ENCODE peak calls at places on chromosomes 11 and 22, in six cellular contexts. H, X, L, Q, A and D are unnamed samples.

GRCh38 chr11:65436412-65437032 is 13.9 kb downstream of the NEAT1 start:
- DNase-seq in H (no peak), X (no peak), L (peak), Q (no peak), A (peak), D (no peak)

GRCh38 chr22:39994046-39994565 is 648 bp upstream of the FAM83F start:
- DNase-seq in H (no peak), X (no peak), L (peak), Q (no peak), A (no peak), D (no peak)

GRCh38 chr22:19011075-19011474 is 75.0 kb upstream of the PRODH start:
- DNase-seq in H (no peak), X (no peak), L (no peak), Q (no peak), A (no peak), D (no peak)

GRCh38 chr11:61752117-61752924 is at the start of gene MYRF:
- DNase-seq in H (no peak), X (no peak), L (peak), Q (no peak), A (peak), D (peak)

GRCh38 chr11:48012051-48012391 is 31.7 kb downstream of the PTPRJ start:
- DNase-seq in H (no peak), X (no peak), L (no peak), Q (no peak), A (no peak), D (no peak)

GRCh38 chr22:18000441-18001039 is 23.8 kb downstream of the MICAL3 start:
- DNase-seq in H (no peak), X (peak), L (peak), Q (no peak), A (peak), D (peak)

GRCh38 chr22:31628969-31629723 is 32.9 kb downstream of the PISD start:
- DNase-seq in H (no peak), X (no peak), L (no peak), Q (no peak), A (no peak), D (no peak)

GRCh38 chr22:26502688-26503561 is 9.3 kb downstream of the TFIP11 start:
- DNase-seq in H (no peak), X (peak), L (peak), Q (no peak), A (peak), D (peak)

GRCh38 chr11:14081541-14082211 is 119.2 kb downstream of the SPON1 start:
- DNase-seq in H (no peak), X (no peak), L (no peak), Q (no peak), A (peak), D (no peak)

GRCh38 chr22:49724893-49725489 is 102.7 kb downstream of the BRD1 start:
- DNase-seq in H (peak), X (peak), L (peak), Q (no peak), A (peak), D (peak)

GRCh38 chr22:50252081-50253045 is 1.3 kb upstream of the HDAC10 start:
- DNase-seq in H (peak), X (peak), L (no peak), Q (no peak), A (peak), D (peak)

GRCh38 chr22:37300551-37301017 is 18.3 kb downstream of the CYTH4 start:
- DNase-seq in H (no peak), X (no peak), L (no peak), Q (no peak), A (no peak), D (peak)

GRCh38 chr22:22076937-22077703 is 94.5 kb upstream of the TOP3B start:
- DNase-seq in H (no peak), X (no peak), L (no peak), Q (no peak), A (no peak), D (peak)

GRCh38 chr11:133040289-133040893 is 491.9 kb downstream of the OPCML start:
- DNase-seq in H (no peak), X (no peak), L (no peak), Q (no peak), A (no peak), D (no peak)

GRCh38 chr22:42399315-42400271 is 32.6 kb downstream of the NFAM1 start:
- DNase-seq in H (no peak), X (no peak), L (peak), Q (no peak), A (no peak), D (peak)

GRCh38 chr11:74630043-74630442 is 37.7 kb downstream of the POLD3 start:
- DNase-seq in H (no peak), X (no peak), L (no peak), Q (no peak), A (no peak), D (no peak)

GRCh38 chr11:35340101-35340500 is 79.3 kb downstream of the SLC1A2 start:
- DNase-seq in H (no peak), X (no peak), L (no peak), Q (no peak), A (no peak), D (no peak)

GRCh38 chr11:95432714-95433503 is 201.9 kb upstream of the SESN3 start:
- DNase-seq in H (no peak), X (no peak), L (no peak), Q (no peak), A (peak), D (no peak)

GRCh38 chr11:47950396-47950795 is 30.0 kb upstream of the PTPRJ start:
- DNase-seq in H (no peak), X (no peak), L (no peak), Q (peak), A (no peak), D (peak)

GRCh38 chr11:10727259-10727851 is 23.7 kb upstream of the CTR9 start:
- DNase-seq in H (no peak), X (no peak), L (no peak), Q (no peak), A (no peak), D (no peak)

GRCh38 chr22:41943661-41944209 is 3.2 kb downstream of the CENPM start:
- DNase-seq in H (no peak), X (no peak), L (no peak), Q (no peak), A (peak), D (no peak)

GRCh38 chr22:33923033-33923432 is 2.8 kb upstream of the LARGE1 start:
- DNase-seq in H (no peak), X (no peak), L (no peak), Q (no peak), A (no peak), D (no peak)

GRCh38 chr11:102678022-102678421 is 27.5 kb downstream of the MMP27 start:
- DNase-seq in H (no peak), X (no peak), L (no peak), Q (no peak), A (no peak), D (no peak)

GRCh38 chr11:27698872-27699241 is 1.4 kb downstream of the BDNF start:
- DNase-seq in H (peak), X (peak), L (peak), Q (peak), A (peak), D (peak)

GRCh38 chr22:24951942-24952836 is at the start of gene KIAA1671:
- DNase-seq in H (peak), X (peak), L (peak), Q (no peak), A (peak), D (peak)

GRCh38 chr11:1196516-1197391 is 26.1 kb upstream of the MUC5B start:
- DNase-seq in H (no peak), X (no peak), L (no peak), Q (no peak), A (no peak), D (no peak)

GRCh38 chr11:123682976-123683375 is 28.6 kb upstream of the SCN3B start:
- DNase-seq in H (no peak), X (no peak), L (no peak), Q (no peak), A (no peak), D (no peak)

GRCh38 chr22:17260950-17261349 is 41.7 kb upstream of the ADA2 start:
- DNase-seq in H (no peak), X (no peak), L (no peak), Q (no peak), A (no peak), D (no peak)

DNA sequence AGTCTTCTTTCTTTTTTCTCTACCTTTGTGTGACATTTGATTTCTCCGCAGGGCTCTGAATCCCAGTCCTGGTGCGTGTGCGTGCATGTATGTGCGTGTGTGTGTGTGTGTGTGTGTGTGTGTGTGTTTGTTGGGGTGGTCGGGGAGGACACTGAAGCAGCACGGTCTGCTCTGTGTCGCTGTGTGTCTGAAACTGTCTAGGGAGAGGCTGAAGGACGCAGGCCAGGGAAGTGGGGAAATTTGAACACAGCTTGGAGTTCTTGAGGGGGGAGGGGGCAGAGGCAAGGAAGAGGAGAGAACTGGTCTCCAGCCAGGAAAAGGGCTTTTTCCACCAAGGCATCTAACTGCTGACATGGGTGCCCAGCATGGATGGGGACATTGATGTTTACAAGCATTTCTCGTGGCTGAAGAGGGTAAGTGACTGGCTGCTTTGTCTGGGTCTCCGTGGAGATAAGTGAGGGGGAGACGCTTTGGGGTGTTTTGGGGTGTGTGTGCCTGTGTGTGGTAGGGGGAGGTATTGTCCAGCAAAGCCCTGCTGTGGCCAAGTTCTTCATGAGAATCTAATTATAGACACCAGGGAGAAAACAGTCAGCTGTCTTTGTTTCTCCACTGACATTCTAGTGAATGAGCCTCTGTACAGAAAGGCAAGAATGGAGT is 63.6 kb downstream of the PPFIBP2 start:
- DNase-seq in H (no peak), X (no peak), L (no peak), Q (no peak), A (no peak), D (no peak)
- H3K4me3 ChIP-seq in H (no peak), X (no peak), L (no peak), Q (no peak), A (no peak), D (peak)

GRCh38 chr11:108027057-108027456 is 18.4 kb downstream of the CUL5 start:
- DNase-seq in H (no peak), X (peak), L (peak), Q (no peak), A (no peak), D (peak)

GRCh38 chr11:108019870-108020540 is 11.3 kb downstream of the CUL5 start:
- DNase-seq in H (peak), X (no peak), L (peak), Q (no peak), A (no peak), D (peak)

GRCh38 chr11:108025387-108026080 is 16.8 kb downstream of the CUL5 start:
- DNase-seq in H (no peak), X (no peak), L (no peak), Q (peak), A (peak), D (no peak)
- TF ChIP-seq MYC in H (no peak), X (no peak), L (no peak), Q (no peak), A (no peak), D (no peak)

GRCh38 chr11:120695426-120695825 is 183.9 kb downstream of the GRIK4 start:
- DNase-seq in H (no peak), X (no peak), L (no peak), Q (no peak), A (no peak), D (no peak)

GRCh38 chr11:120694706-120695105 is 183.2 kb downstream of the GRIK4 start:
- DNase-seq in H (no peak), X (no peak), L (no peak), Q (no peak), A (no peak), D (peak)

GRCh38 chr11:120702656-120703055 is 191.1 kb downstream of the GRIK4 start:
- DNase-seq in H (no peak), X (no peak), L (no peak), Q (peak), A (no peak), D (peak)

GRCh38 chr11:120696597-120696996 is 185.0 kb downstream of the GRIK4 start:
- DNase-seq in H (no peak), X (no peak), L (peak), Q (no peak), A (no peak), D (no peak)

DNA sequence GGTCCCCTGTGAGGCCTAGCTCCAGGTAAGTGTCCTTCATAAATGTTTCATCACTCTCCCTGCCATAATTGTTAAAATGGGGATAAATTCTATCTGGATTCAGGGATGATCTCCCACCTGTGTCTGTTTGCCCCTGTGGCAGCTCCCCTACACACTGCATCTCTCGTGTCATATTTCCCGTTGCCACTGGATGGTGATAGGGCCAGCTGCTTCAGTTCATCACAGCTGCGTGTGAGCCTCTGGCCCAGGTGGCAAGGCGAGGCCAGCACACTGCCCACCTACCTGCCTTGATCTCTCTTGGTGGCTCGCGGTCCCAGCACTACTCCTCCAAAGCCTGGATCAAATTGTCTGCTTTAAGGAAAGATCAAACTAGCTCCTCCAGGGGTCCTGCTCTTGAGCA is 187.4 kb downstream of the GRIK4 start:
- DNase-seq in H (no peak), X (no peak), L (no peak), Q (no peak), A (no peak), D (no peak)
- TF ChIP-seq CTCF in H (no peak), X (no peak), L (no peak), Q (no peak), A (no peak), D (no peak)

DNA sequence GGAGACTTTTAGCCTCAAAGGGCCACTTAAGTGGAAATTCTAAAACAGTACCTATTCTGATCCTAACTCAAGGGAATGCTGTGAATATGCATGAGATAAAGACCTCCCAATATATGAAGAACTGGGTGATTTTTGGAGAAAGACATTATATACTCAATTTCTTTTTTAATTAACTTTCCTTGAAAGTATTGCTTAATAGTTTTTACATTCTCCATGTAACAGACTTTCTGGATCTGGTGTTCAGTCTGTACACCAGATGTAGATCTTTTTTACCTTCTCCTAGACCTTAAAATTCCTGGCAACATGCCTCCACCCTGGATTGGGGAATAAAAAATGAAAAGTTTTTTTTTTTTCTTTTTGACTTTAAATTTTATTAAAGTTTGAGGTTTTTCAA is 777 bp downstream of the NNMT start:
- DNase-seq in H (no peak), X (no peak), L (no peak), Q (no peak), A (no peak), D (no peak)
- H3K4me3 ChIP-seq in H (no peak), X (peak), L (no peak), Q (no peak), A (peak), D (no peak)

DNA sequence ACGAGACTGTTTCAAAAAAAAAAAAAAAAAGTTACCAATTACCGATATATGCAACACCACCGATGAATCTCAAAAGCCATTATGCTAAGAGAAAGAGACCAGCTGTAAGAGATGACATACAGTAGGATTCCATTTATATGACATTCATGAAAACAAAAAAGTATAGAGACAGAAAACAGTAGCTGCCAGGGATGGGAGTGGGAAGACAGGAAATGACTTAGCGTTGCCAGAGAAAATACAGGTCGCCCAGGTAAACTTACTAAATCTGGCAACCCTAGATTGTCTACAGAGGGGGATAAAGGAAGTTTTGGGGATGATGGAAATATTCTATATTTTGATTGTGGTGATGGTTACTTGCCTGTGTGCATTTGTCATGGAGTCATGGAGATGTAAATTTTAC is 7.9 kb upstream of the C11orf24 start:
- DNase-seq in H (no peak), X (no peak), L (no peak), Q (no peak), A (no peak), D (no peak)
- TF ChIP-seq MYC in H (no peak), X (no peak), L (no peak), Q (no peak), A (no peak), D (no peak)

GRCh38 chr11:76698321-76699043 is 27.9 kb upstream of the LRRC32 start:
- DNase-seq in H (no peak), X (peak), L (peak), Q (no peak), A (no peak), D (peak)
- TF ChIP-seq CTCF in H (peak), X (peak), L (peak), Q (peak), A (peak), D (peak)

DNA sequence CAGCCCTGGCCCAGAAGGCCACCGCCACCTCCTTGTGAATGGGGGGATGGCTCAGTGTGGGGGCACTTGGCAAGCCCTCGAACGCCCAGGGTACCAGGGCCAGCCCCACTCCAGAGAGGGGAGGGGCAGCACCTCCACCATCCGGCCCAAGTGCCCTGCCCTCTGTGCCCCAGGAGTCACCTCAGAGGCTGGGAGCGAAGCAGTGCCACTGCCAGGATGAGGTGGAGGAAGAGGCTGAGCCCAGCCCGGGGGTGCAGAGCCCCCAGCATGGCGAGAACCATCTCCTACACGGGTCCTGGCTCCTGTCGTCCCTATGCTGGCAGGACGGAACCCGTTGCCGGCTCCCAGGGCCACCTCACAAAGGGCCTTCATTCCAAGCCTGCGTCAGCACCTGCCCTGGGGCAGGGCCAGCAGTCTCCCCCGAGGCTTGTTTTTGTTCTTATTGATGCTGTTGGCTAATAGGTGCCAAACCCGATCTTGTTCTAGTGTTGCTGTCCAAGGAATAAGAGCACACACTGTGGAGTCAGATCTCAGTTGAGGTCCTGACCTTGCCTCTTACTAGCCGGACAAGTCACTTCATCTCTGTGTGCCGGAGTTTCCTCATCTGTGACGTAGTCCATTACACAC is at the start of gene FREY1:
- DNase-seq in H (no peak), X (no peak), L (no peak), Q (no peak), A (no peak), D (no peak)
- H3K4me3 ChIP-seq in H (no peak), X (no peak), L (no peak), Q (no peak), A (no peak), D (no peak)

DNA sequence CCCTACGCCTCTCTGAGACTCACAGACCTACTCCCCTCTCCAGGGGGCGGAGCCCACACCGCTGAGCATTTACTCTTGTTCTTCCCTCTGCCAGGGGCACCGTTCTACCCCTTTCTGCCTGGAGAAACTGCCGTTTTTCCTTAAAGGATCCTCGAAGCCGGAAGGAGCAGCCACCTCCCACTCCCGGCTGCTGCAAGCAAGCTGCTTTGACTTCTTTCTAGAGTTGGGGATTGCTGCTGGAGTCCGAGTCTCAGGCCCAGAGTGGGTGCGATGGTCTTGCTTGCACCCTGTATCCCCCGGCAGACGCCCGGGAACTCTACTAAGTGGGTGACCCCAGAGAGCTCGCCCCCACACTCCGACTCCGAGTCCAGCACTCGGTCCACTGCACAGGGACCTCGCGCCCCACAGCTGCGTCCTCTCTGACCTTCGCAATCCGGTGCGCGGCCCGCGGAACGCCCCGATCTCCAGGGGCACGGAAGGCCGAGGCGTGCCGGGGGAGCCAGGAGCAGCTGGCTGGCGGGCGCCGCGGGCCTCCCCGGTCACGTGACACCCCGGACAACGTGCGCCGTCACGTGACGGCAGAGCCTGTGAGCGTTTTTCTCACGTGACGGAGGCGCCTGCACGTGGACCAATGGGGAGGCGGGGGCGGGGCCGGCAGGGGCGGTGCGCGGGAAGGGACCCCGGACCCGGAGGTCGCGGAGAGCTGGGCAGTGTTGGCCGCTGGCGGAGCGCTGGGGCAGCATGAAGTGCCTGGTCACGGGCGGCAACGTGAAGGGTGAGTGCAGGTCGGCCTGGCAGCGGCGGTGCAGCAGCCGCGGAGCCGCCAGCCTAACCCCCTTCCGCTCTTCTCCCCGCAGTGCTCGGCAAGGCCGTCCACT is at the start of gene RAD9A:
- DNase-seq in H (peak), X (peak), L (peak), Q (no peak), A (peak), D (peak)
- TF ChIP-seq MYC in H (peak), X (peak), L (peak), Q (no peak), A (no peak), D (peak)

GRCh38 chr11:69086741-69087524 is 38.2 kb downstream of the TPCN2 start:
- DNase-seq in H (no peak), X (no peak), L (no peak), Q (no peak), A (no peak), D (no peak)

GRCh38 chr11:69088676-69089146 is 40.0 kb downstream of the TPCN2 start:
- DNase-seq in H (peak), X (peak), L (peak), Q (peak), A (peak), D (peak)

GRCh38 chr11:69087811-69088210 is 39.1 kb downstream of the TPCN2 start:
- DNase-seq in H (no peak), X (no peak), L (no peak), Q (no peak), A (no peak), D (no peak)

GRCh38 chr11:69091638-69092165 is 43.0 kb downstream of the TPCN2 start:
- DNase-seq in H (no peak), X (no peak), L (no peak), Q (no peak), A (no peak), D (no peak)

GRCh38 chr11:69089258-69089657 is 40.5 kb downstream of the TPCN2 start:
- DNase-seq in H (no peak), X (peak), L (peak), Q (no peak), A (peak), D (peak)
- TF ChIP-seq CTCF in H (no peak), X (no peak), L (no peak), Q (no peak), A (no peak), D (no peak)